ENCODE peak calls at places on chromosome 16, in five cellular contexts. G, C, O, I and U are unnamed samples.

GRCh38 chr16:7503688-7504087 is 171.0 kb downstream of the RBFOX1 start:
- DNase-seq in C (no peak), O (no peak), G (no peak), I (no peak), U (no peak)

GRCh38 chr16:27408012-27408601 is 6.1 kb downstream of the IL21R start:
- DNase-seq in I (no peak), C (peak; percentile 87), O (no peak), G (peak; percentile 35), U (no peak)

GRCh38 chr16:31135535-31136286 is at the start of gene PRSS8:
- DNase-seq in I (no peak), G (no peak), C (no peak), O (no peak), U (no peak)

GRCh38 chr16:50386139-50386538 is 17.4 kb upstream of the BRD7 start:
- DNase-seq in I (peak; percentile 30), O (no peak), C (no peak), G (no peak), U (no peak)

GRCh38 chr16:14372471-14372870 is 257.6 kb downstream of the PARN start:
- DNase-seq in O (no peak), G (no peak), C (no peak), I (no peak), U (no peak)

GRCh38 chr16:54633943-54634362 is 296.7 kb upstream of the IRX5 start:
- DNase-seq in O (no peak), I (peak; percentile 56), C (no peak), G (no peak), U (no peak)

GRCh38 chr16:79628501-79628975 is 28.0 kb upstream of the MAF start:
- DNase-seq in C (peak; percentile 98), O (no peak), G (peak; percentile 3), I (no peak), U (no peak)

GRCh38 chr16:48359983-48360382 is 25.2 kb downstream of the SIAH1 start:
- DNase-seq in G (no peak), C (no peak), O (no peak), I (no peak), U (no peak)

GRCh38 chr16:13885700-13886099 is 34.3 kb upstream of the ERCC4 start:
- DNase-seq in C (no peak), G (no peak), I (no peak), O (no peak), U (no peak)

GRCh38 chr16:73126453-73126853 is 78.5 kb upstream of the ZFHX3 start:
- DNase-seq in I (peak; percentile 32), C (peak; percentile 43), O (no peak), G (no peak), U (no peak)

GRCh38 chr16:9053006-9053601 is 38.3 kb upstream of the HAPSTR1 start:
- DNase-seq in G (no peak), I (peak; percentile 71), C (peak; percentile 81), O (peak; percentile 13), U (no peak)

GRCh38 chr16:3129137-3130131 is 5.4 kb upstream of the ZNF213 start:
- DNase-seq in G (peak; percentile 85), O (peak; percentile 69), I (peak; percentile 90), C (peak; percentile 66), U (peak; percentile 71)

GRCh38 chr16:17768257-17768656 is 297.5 kb upstream of the XYLT1 start:
- DNase-seq in I (no peak), G (no peak), O (no peak), C (peak; percentile 80), U (no peak)

GRCh38 chr16:78562156-78562555 is 462.7 kb downstream of the WWOX start:
- DNase-seq in G (no peak), I (no peak), C (no peak), O (no peak), U (no peak)

GRCh38 chr16:89106533-89107208 is 13.0 kb downstream of the ACSF3 start:
- DNase-seq in C (no peak), G (no peak), I (no peak), O (no peak), U (no peak)

DNA sequence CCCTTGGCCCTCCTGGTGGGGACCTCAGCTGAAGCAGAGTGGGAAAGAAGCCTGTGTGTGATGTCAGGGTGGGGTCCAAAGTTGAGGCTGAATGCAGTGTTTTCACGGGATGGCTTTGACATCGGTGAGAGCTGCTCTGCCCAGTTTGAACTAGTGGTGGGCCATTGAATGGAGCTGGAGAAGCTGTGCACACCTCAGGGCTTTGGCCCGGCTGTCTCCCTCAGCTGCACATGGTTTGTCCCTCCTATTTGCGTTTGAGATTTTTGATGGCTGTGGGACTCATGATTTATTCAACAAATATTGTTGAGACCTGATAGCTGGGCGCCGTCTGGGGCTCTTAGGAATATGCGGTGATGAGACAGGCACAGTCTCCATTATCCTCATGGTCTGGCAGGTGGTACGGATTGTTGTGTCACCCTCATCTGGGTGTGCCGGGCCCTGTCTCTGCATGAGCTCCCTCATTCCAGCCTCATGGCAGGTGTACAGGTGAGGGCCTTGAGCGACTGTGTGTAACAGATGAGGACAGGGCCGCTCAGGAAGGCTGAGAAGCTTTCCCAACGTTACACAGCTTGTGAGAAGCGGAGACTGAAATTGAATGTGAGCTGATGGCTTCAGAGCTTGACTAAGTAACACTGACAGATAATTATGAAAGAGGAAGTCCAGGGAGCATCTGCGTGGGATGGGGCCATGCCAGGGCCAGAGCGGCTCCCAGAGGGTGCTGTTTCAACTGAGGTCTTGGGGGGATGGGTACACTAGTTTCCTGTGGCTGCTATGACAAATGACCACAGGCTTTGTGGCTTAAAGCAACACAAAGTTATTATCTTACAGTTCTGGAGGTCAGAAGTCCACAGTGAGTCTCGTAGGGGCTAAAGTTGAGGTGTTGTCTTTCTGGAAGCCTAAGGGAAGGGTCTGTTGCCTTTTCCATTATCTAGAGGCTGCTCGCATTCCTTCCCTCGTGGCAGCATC is 36.5 kb downstream of the CMIP start:
- DNase-seq in O (no peak), G (no peak), I (no peak), C (peak; percentile 48), U (no peak)
- H3K27ac ChIP-seq in O (peak overlapping the region; percentile 44), G (no peak overlapping the region), I (no peak overlapping the region), C (peak overlapping the region; percentile 13), U (peak overlapping the region; percentile 44)

GRCh38 chr16:16031401-16031800 is 82.0 kb downstream of the ABCC1 start:
- DNase-seq in G (no peak), I (no peak), O (no peak), C (no peak), U (no peak)
- H3K27ac ChIP-seq in G (no peak overlapping the region), I (no peak overlapping the region), O (no peak overlapping the region), C (no peak overlapping the region), U (no peak overlapping the region)

DNA sequence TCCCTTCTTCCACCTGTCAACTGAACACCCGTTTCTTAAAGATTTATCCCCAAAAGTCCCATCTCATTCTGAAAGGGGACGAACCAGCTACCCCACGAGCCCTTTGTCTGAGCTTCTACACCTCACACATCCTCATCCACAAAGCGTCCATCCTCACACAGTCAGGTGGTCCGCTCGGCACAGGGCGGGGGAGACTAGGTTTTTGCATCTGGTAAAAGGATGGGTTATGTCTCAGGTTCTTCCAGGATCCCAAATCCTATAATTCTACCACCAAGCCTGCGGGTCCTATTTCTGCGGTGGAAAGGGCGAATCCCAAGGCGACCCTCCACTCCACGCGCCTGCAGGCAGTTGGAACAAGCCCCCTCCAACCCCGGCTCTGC is 458 bp downstream of the GFOD2 start:
- DNase-seq in C (no peak), G (no peak), I (peak; percentile 21), O (no peak), U (no peak)
- H3K27ac ChIP-seq in C (peak overlapping the region; percentile 21), G (peak overlapping the region; percentile 88), I (peak overlapping the region; percentile 87), O (no peak overlapping the region), U (peak overlapping the region; percentile 69)

GRCh38 chr16:81385031-81385756 is 59.4 kb upstream of the CMIP start:
- DNase-seq in G (no peak), O (no peak), I (no peak), C (no peak), U (no peak)
- H3K27ac ChIP-seq in G (no peak overlapping the region), O (peak overlapping the region; percentile 82), I (no peak overlapping the region), C (no peak overlapping the region), U (no peak overlapping the region)

GRCh38 chr16:61148930-61149329 is 887.3 kb downstream of the CDH8 start:
- DNase-seq in G (no peak), I (peak; percentile 6), O (no peak), C (no peak), U (no peak)
- H3K27ac ChIP-seq in G (no peak overlapping the region), I (no peak overlapping the region), O (no peak overlapping the region), C (no peak overlapping the region), U (no peak overlapping the region)

GRCh38 chr16:15961557-15962205 is 12.3 kb downstream of the ABCC1 start:
- DNase-seq in O (no peak), C (no peak), G (peak; percentile 48), I (no peak), U (no peak)

GRCh38 chr16:15963307-15963910 is 14.0 kb downstream of the ABCC1 start:
- DNase-seq in I (no peak), G (no peak), C (no peak), O (no peak), U (no peak)

GRCh38 chr16:15958703-15959348 is 9.4 kb downstream of the ABCC1 start:
- DNase-seq in G (no peak), O (no peak), C (no peak), I (peak; percentile 47), U (no peak)

GRCh38 chr16:15961060-15961511 is 11.7 kb downstream of the ABCC1 start:
- DNase-seq in O (no peak), G (peak; percentile 83), C (no peak), I (no peak), U (no peak)

DNA sequence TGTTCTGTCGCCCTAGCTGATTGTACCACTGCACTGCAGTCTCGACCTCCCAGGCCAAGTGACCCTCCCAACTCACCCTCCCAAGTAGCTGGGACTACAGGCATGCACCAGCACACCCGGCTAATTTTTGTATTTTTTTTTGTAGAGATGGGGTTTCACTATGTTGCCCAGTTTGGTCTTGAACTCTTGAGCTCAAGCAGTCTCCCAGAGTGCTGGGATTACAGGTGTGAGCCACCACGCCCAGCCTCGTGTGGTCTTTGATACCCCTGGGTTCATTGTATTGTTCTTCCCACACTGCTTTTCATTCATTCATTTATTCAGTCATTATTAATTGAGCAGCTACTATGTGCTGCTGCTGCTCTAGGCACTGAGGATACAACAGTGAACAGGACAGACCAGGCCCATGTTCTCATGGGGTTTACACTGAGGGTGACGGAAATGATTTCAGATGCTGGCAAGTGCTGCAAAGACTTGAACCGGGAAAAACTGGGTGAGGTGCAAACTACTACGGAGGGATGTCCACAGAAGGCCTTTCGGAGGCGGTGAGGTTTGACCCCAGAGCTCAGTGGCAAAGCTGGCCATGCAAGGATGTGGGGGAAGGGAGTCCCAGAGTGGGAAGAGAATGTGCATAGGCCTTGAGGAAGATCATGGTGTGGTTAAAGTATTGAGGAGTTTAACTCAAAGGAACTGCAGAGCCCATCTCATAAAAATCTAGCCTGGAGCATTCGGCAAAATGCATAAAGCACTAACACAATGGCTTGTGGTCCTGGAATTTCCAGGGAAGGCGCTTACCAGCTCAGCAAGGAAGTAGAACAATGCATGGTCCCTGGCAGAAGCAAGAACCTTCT is 10.9 kb downstream of the ABCC1 start:
- DNase-seq in G (no peak), I (no peak), O (no peak), C (no peak), U (no peak)
- H3K27ac ChIP-seq in G (peak overlapping the region; percentile 71), I (no peak overlapping the region), O (no peak overlapping the region), C (no peak overlapping the region), U (no peak overlapping the region)